ENCODE peak calls at places on chromosome 10, in five cellular contexts. R is C1 segment of cervical spinal cord, I is SHP77, H is DMS153, W is GM13976. V is an unnamed sample.

GRCh38 chr10:35345383-35345742 is 9.1 kb downstream of the CCNY start:
- DNase-seq in R (no peak), I (no peak), H (no peak), W (no peak), V (no peak)

GRCh38 chr10:132326925-132327324 is 5.1 kb upstream of the LRRC27 start:
- DNase-seq in R (no peak), I (no peak), H (no peak), W (no peak), V (no peak)

GRCh38 chr10:77451886-77452285 is 185.7 kb downstream of the KCNMA1 start:
- DNase-seq in R (no peak), I (no peak), H (no peak), W (no peak), V (no peak)

GRCh38 chr10:89301721-89302445 is at the start of gene IFIT2:
- DNase-seq in R (peak; percentile 62), I (peak; percentile 5), H (peak; percentile 55), W (peak; percentile 50), V (no peak)

GRCh38 chr10:14379556-14380330 is 49.0 kb upstream of the FRMD4A start:
- DNase-seq in R (no peak), I (no peak), H (no peak), W (no peak), V (no peak)

GRCh38 chr10:116270691-116271592 is 2.1 kb downstream of the GFRA1 start:
- DNase-seq in R (peak; percentile 19), I (no peak), H (no peak), W (peak; percentile 33), V (no peak)

GRCh38 chr10:103021150-103021896 is 103.2 kb downstream of the CNNM2 start:
- DNase-seq in R (no peak), I (no peak), H (no peak), W (no peak), V (no peak)

GRCh38 chr10:93816123-93816747 is 58.5 kb downstream of the LGI1 start:
- DNase-seq in R (peak; percentile 35), I (peak; percentile 31), H (peak; percentile 68), W (peak; percentile 47), V (peak; percentile 15)

GRCh38 chr10:10605551-10606081 is 412.1 kb upstream of the CELF2 start:
- DNase-seq in R (no peak), I (no peak), H (no peak), W (no peak), V (no peak)

GRCh38 chr10:25026463-25026862 is 10.1 kb downstream of the THNSL1 start:
- DNase-seq in R (no peak), I (no peak), H (no peak), W (no peak), V (no peak)

GRCh38 chr10:114822771-114823463 is 1.3 kb downstream of the FHIP2A start:
- DNase-seq in R (no peak), I (no peak), H (peak; percentile 3), W (no peak), V (no peak)

GRCh38 chr10:69663548-69663947 is 33.5 kb downstream of the FAM241B start:
- DNase-seq in R (no peak), I (no peak), H (no peak), W (no peak), V (no peak)

GRCh38 chr10:90504172-90504571 is 353.7 kb downstream of the HTR7 start:
- DNase-seq in R (no peak), I (no peak), H (no peak), W (no peak), V (no peak)

GRCh38 chr10:117543245-117543998 is 876 bp downstream of the EMX2 start:
- DNase-seq in R (no peak), I (no peak), H (no peak), W (peak; percentile 37), V (no peak)

GRCh38 chr10:48533951-48534720 is 70.7 kb downstream of the ARHGAP22 start:
- DNase-seq in R (peak; percentile 37), I (no peak), H (no peak), W (no peak), V (no peak)

GRCh38 chr10:104080762-104081161 is 4.9 kb downstream of the COL17A1 start:
- DNase-seq in R (no peak), I (peak; percentile 35), H (peak; percentile 87), W (no peak), V (no peak)

GRCh38 chr10:110535958-110536891 is 31.3 kb upstream of the SMC3 start:
- DNase-seq in R (no peak), I (no peak), H (peak; percentile 19), W (peak; percentile 65), V (no peak)

GRCh38 chr10:6103591-6103990 is 14.8 kb downstream of the RBM17 start:
- DNase-seq in R (no peak), I (no peak), H (no peak), W (no peak), V (no peak)

GRCh38 chr10:79147306-79147705 is 78.5 kb downstream of the ZMIZ1 start:
- DNase-seq in R (no peak), I (no peak), H (no peak), W (no peak), V (no peak)

GRCh38 chr10:121154310-121154709 is 303.1 kb downstream of the WDR11 start:
- DNase-seq in R (no peak), I (no peak), H (no peak), W (no peak), V (no peak)

GRCh38 chr10:47045331-47045861 is 134.2 kb downstream of the PTPN20 start:
- DNase-seq in R (no peak), I (no peak), H (no peak), W (no peak), V (no peak)

GRCh38 chr10:77111611-77112550 is 525.7 kb downstream of the KCNMA1 start:
- DNase-seq in R (peak; percentile 2), I (no peak), H (peak; percentile 29), W (peak; percentile 53), V (no peak)

GRCh38 chr10:13930123-13930522 is 343.4 kb downstream of the PRPF18 start:
- DNase-seq in R (no peak), I (no peak), H (no peak), W (no peak), V (no peak)

GRCh38 chr10:58807631-58808024 is 295.0 kb downstream of the BICC1 start:
- DNase-seq in R (no peak), I (no peak), H (peak; percentile 38), W (no peak), V (no peak)

GRCh38 chr10:128912568-128913311 is 554.3 kb upstream of the MGMT start:
- DNase-seq in R (no peak), I (no peak), H (no peak), W (no peak), V (no peak)

GRCh38 chr10:77606751-77607150 is 30.9 kb downstream of the KCNMA1 start:
- DNase-seq in R (no peak), I (no peak), H (no peak), W (no peak), V (no peak)

GRCh38 chr10:97921581-97922377 is 72.1 kb downstream of the GOLGA7B start:
- DNase-seq in R (no peak), I (no peak), H (no peak), W (no peak), V (no peak)

GRCh38 chr10:101736666-101737065 is 39.2 kb downstream of the FGF8 start:
- DNase-seq in R (no peak), I (no peak), H (no peak), W (no peak), V (no peak)

GRCh38 chr10:78407009-78407711 is 373.5 kb downstream of the RPS24 start:
- DNase-seq in R (peak; percentile 46), I (peak; percentile 32), H (peak; percentile 89), W (peak; percentile 72), V (peak; percentile 70)

GRCh38 chr10:49091450-49092210 is 23.7 kb downstream of the VSTM4 start:
- DNase-seq in R (no peak), I (no peak), H (no peak), W (no peak), V (no peak)

GRCh38 chr10:70500812-70501301 is 22.3 kb downstream of the PALD1 start:
- DNase-seq in R (no peak), I (no peak), H (no peak), W (no peak), V (no peak)

GRCh38 chr10:19817251-19818046 is 1.2 kb downstream of the PLXDC2 start:
- DNase-seq in R (peak; percentile 55), I (peak; percentile 16), H (no peak), W (peak; percentile 20), V (no peak)

GRCh38 chr10:112898540-112899395 is 51.3 kb upstream of the TCF7L2 start:
- DNase-seq in R (no peak), I (no peak), H (no peak), W (no peak), V (no peak)

GRCh38 chr10:63430091-63430998 is 35.4 kb downstream of the JMJD1C start:
- DNase-seq in R (no peak), I (no peak), H (peak; percentile 9), W (no peak), V (no peak)

GRCh38 chr10:70990661-70991060 is 102.3 kb upstream of the PCBD1 start:
- DNase-seq in R (no peak), I (no peak), H (no peak), W (no peak), V (no peak)

GRCh38 chr10:111524134-111524533 is 447.3 kb downstream of the ADRA2A start:
- DNase-seq in R (no peak), I (no peak), H (no peak), W (no peak), V (no peak)

GRCh38 chr10:110860576-110861241 is 11.0 kb upstream of the PDCD4 start:
- DNase-seq in R (no peak), I (no peak), H (peak; percentile 34), W (no peak), V (no peak)

GRCh38 chr10:119397416-119397815 is 145.1 kb downstream of the RGS10 start:
- DNase-seq in R (no peak), I (no peak), H (no peak), W (no peak), V (no peak)

GRCh38 chr10:69088801-69089501 is 1.0 kb downstream of the SRGN start:
- DNase-seq in R (no peak), I (no peak), H (no peak), W (peak; percentile 48), V (no peak)